ENCODE peak calls at places on chromosome 5, in six cellular contexts. One of them, this sample, is unnamed.

GRCh38 chr5:140345919-140346347 is 470 bp downstream of the HBEGF start:
- DNase-seq in heart right ventricle: peak; percentile 74
- DNase-seq in EL: peak; percentile 71
- DNase-seq in lung: peak; percentile 52
- DNase-seq in cardiac fibroblast: peak; percentile 68
- DNase-seq in COR-L47: no peak
- DNase-seq in this sample: peak; percentile 58

GRCh38 chr5:133902521-133903118 is 65.8 kb downstream of the C5orf15 start:
- DNase-seq in heart right ventricle: no peak
- DNase-seq in EL: no peak
- DNase-seq in lung: no peak
- DNase-seq in cardiac fibroblast: no peak
- DNase-seq in COR-L47: no peak
- DNase-seq in this sample: peak; percentile 66

GRCh38 chr5:150503977-150504620 is 3.8 kb upstream of the NDST1 start:
- DNase-seq in heart right ventricle: peak; percentile 70
- DNase-seq in EL: no peak
- DNase-seq in lung: peak; percentile 91
- DNase-seq in cardiac fibroblast: peak; percentile 45
- DNase-seq in COR-L47: peak; percentile 21
- DNase-seq in this sample: no peak

GRCh38 chr5:50666261-50667078 is at the start of gene PARP8:
- DNase-seq in heart right ventricle: peak; percentile 58
- DNase-seq in EL: peak; percentile 66
- DNase-seq in lung: peak; percentile 49
- DNase-seq in cardiac fibroblast: peak; percentile 61
- DNase-seq in COR-L47: peak; percentile 26
- DNase-seq in this sample: peak; percentile 5

GRCh38 chr5:29960323-29960722 is 1233.2 kb upstream of the CDH6 start:
- DNase-seq in heart right ventricle: no peak
- DNase-seq in EL: no peak
- DNase-seq in lung: no peak
- DNase-seq in cardiac fibroblast: no peak
- DNase-seq in COR-L47: no peak
- DNase-seq in this sample: no peak

GRCh38 chr5:127088226-127088625 is 14.9 kb upstream of the C5orf63 start:
- DNase-seq in heart right ventricle: no peak
- DNase-seq in EL: peak; percentile 98
- DNase-seq in lung: no peak
- DNase-seq in cardiac fibroblast: peak; percentile 99
- DNase-seq in COR-L47: no peak
- DNase-seq in this sample: no peak

GRCh38 chr5:143924311-143924710 is 112.3 kb downstream of the HMHB1 start:
- DNase-seq in heart right ventricle: no peak
- DNase-seq in EL: no peak
- DNase-seq in lung: no peak
- DNase-seq in cardiac fibroblast: no peak
- DNase-seq in COR-L47: no peak
- DNase-seq in this sample: no peak

GRCh38 chr5:157819502-157820125 is 39.3 kb downstream of the CLINT1 start:
- DNase-seq in heart right ventricle: no peak
- DNase-seq in EL: no peak
- DNase-seq in lung: no peak
- DNase-seq in cardiac fibroblast: no peak
- DNase-seq in COR-L47: peak; percentile 32
- DNase-seq in this sample: no peak

GRCh38 chr5:172762214-172763119 is 8.5 kb downstream of the DUSP1 start:
- DNase-seq in heart right ventricle: no peak
- DNase-seq in EL: no peak
- DNase-seq in lung: no peak
- DNase-seq in cardiac fibroblast: no peak
- DNase-seq in COR-L47: no peak
- DNase-seq in this sample: no peak

GRCh38 chr5:38414348-38414747 is 142.1 kb downstream of the LIFR start:
- DNase-seq in heart right ventricle: no peak
- DNase-seq in EL: peak; percentile 49
- DNase-seq in lung: no peak
- DNase-seq in cardiac fibroblast: peak; percentile 81
- DNase-seq in COR-L47: no peak
- DNase-seq in this sample: no peak

GRCh38 chr5:14429614-14430013 is 152.0 kb upstream of the OTULINL start:
- DNase-seq in heart right ventricle: no peak
- DNase-seq in EL: no peak
- DNase-seq in lung: no peak
- DNase-seq in cardiac fibroblast: no peak
- DNase-seq in COR-L47: no peak
- DNase-seq in this sample: no peak

GRCh38 chr5:41068169-41068568 is 3.0 kb downstream of the MROH2B start:
- DNase-seq in heart right ventricle: no peak
- DNase-seq in EL: no peak
- DNase-seq in lung: no peak
- DNase-seq in cardiac fibroblast: no peak
- DNase-seq in COR-L47: no peak
- DNase-seq in this sample: no peak

GRCh38 chr5:40689442-40689841 is 9.7 kb downstream of the PTGER4 start:
- DNase-seq in heart right ventricle: peak; percentile 35
- DNase-seq in EL: peak; percentile 96
- DNase-seq in lung: no peak
- DNase-seq in cardiac fibroblast: peak; percentile 98
- DNase-seq in COR-L47: no peak
- DNase-seq in this sample: no peak

GRCh38 chr5:174424219-174425053 is 299.9 kb upstream of the MSX2 start:
- DNase-seq in heart right ventricle: no peak
- DNase-seq in EL: no peak
- DNase-seq in lung: no peak
- DNase-seq in cardiac fibroblast: no peak
- DNase-seq in COR-L47: peak; percentile 46
- DNase-seq in this sample: peak; percentile 32

GRCh38 chr5:179165421-179166170 is 105.4 kb downstream of the ZNF354C start:
- DNase-seq in heart right ventricle: no peak
- DNase-seq in EL: no peak
- DNase-seq in lung: no peak
- DNase-seq in cardiac fibroblast: no peak
- DNase-seq in COR-L47: no peak
- DNase-seq in this sample: peak; percentile 8

GRCh38 chr5:135429326-135429725 is 17.8 kb downstream of the DCANP1 start:
- DNase-seq in heart right ventricle: peak; percentile 76
- DNase-seq in EL: no peak
- DNase-seq in lung: no peak
- DNase-seq in cardiac fibroblast: no peak
- DNase-seq in COR-L47: no peak
- DNase-seq in this sample: no peak

GRCh38 chr5:40437452-40437861 is 242.3 kb upstream of the PTGER4 start:
- DNase-seq in heart right ventricle: no peak
- DNase-seq in EL: peak; percentile 86
- DNase-seq in lung: no peak
- DNase-seq in cardiac fibroblast: peak; percentile 91
- DNase-seq in COR-L47: no peak
- DNase-seq in this sample: no peak

GRCh38 chr5:120985526-120985925 is 521.4 kb downstream of the PRR16 start:
- DNase-seq in heart right ventricle: no peak
- DNase-seq in EL: no peak
- DNase-seq in lung: no peak
- DNase-seq in cardiac fibroblast: no peak
- DNase-seq in COR-L47: no peak
- DNase-seq in this sample: no peak

GRCh38 chr5:106418196-106418595 is 1252.5 kb downstream of the EFNA5 start:
- DNase-seq in heart right ventricle: no peak
- DNase-seq in EL: no peak
- DNase-seq in lung: no peak
- DNase-seq in cardiac fibroblast: no peak
- DNase-seq in COR-L47: no peak
- DNase-seq in this sample: no peak

GRCh38 chr5:113205807-113206206 is 229.0 kb downstream of the TSSK1B start:
- DNase-seq in heart right ventricle: no peak
- DNase-seq in EL: no peak
- DNase-seq in lung: no peak
- DNase-seq in cardiac fibroblast: no peak
- DNase-seq in COR-L47: no peak
- DNase-seq in this sample: no peak

This sample was measured in cerebellum.